ENCODE peak calls at places on chromosome 17, in six cellular contexts. R is MCF 10A, Q is gastrocnemius medialis, G is mucosa of descending colon, K is GF-D8, Z is hippocampal formation. V is an unnamed sample.

GRCh38 chr17:49035470-49036269 is 38.5 kb downstream of the IGF2BP1 start:
- DNase-seq in G (peak; percentile 64), K (no peak), R (peak; percentile 56), Q (peak; percentile 18), Z (no peak), V (no peak)

GRCh38 chr17:54452666-54453348 is 447.8 kb upstream of the TOM1L1 start:
- DNase-seq in Z (no peak), Q (no peak), G (no peak), R (peak; percentile 2), K (no peak), V (no peak)

GRCh38 chr17:2059837-2060658 is 5.1 kb downstream of the HIC1 start:
- DNase-seq in G (no peak), Q (no peak), K (no peak), R (no peak), Z (no peak), V (no peak)

GRCh38 chr17:28612936-28613872 is 781 bp downstream of the RSKR start:
- DNase-seq in G (no peak), R (peak; percentile 42), Q (no peak), K (no peak), Z (no peak), V (no peak)

GRCh38 chr17:73378974-73379470 is 67.2 kb upstream of the CDC42EP4 start:
- DNase-seq in Q (no peak), K (no peak), G (no peak), R (no peak), Z (no peak), V (no peak)

GRCh38 chr17:78935419-78936323 is 10.5 kb upstream of the TIMP2 start:
- DNase-seq in Z (no peak), R (peak; percentile 89), G (no peak), K (no peak), Q (peak; percentile 71), V (no peak)

GRCh38 chr17:40062347-40063033 is at the start of gene THRA:
- DNase-seq in K (no peak), Z (peak; percentile 74), Q (peak; percentile 67), G (peak; percentile 84), R (peak; percentile 46), V (peak; percentile 58)

GRCh38 chr17:3558603-3559269 is 1.1 kb upstream of the TRPV3 start:
- DNase-seq in K (no peak), Q (peak; percentile 52), R (peak; percentile 74), G (peak; percentile 81), Z (no peak), V (peak; percentile 45)

GRCh38 chr17:82924214-82924613 is 84.4 kb upstream of the ZNF750 start:
- DNase-seq in G (no peak), Q (no peak), R (no peak), K (no peak), Z (no peak), V (no peak)

GRCh38 chr17:81294512-81295030 is 536 bp downstream of the SLC38A10 start:
- DNase-seq in Q (no peak), Z (no peak), R (no peak), K (peak; percentile 0), G (peak; percentile 72), V (no peak)